ENCODE peak calls at places on chromosome 14, in nine cellular contexts. K, F, U, A, T, C, M, I and E are unnamed samples.

GRCh38 chr14:38256358-38256840 is 506 bp upstream of the CLEC14A start:
- DNase-seq in U (no peak), I (no peak), F (peak), T (no peak), K (no peak), C (no peak), M (no peak), A (no peak), E (no peak)

GRCh38 chr14:41606249-41607118 is at the start of gene LRFN5:
- DNase-seq in M (peak), U (no peak), T (no peak), C (no peak), F (peak), I (peak), A (peak), K (no peak), E (peak)

GRCh38 chr14:101843665-101844064 is 82.2 kb downstream of the PPP2R5C start:
- DNase-seq in K (peak), C (no peak), F (no peak), A (peak), U (no peak), M (no peak), I (no peak), T (peak), E (no peak)

GRCh38 chr14:89508863-89509262 is 91.8 kb upstream of the FOXN3 start:
- DNase-seq in K (no peak), C (no peak), T (no peak), M (no peak), U (no peak), F (no peak), I (no peak), A (no peak), E (no peak)

GRCh38 chr14:49923442-49923841 is 30.6 kb downstream of the ARF6 start:
- DNase-seq in U (no peak), K (no peak), A (no peak), C (no peak), I (no peak), M (no peak), T (no peak), F (no peak), E (no peak)

GRCh38 chr14:34361504-34362011 is 100.5 kb downstream of the SPTSSA start:
- DNase-seq in M (no peak), C (no peak), T (no peak), A (no peak), U (no peak), K (no peak), I (no peak), F (no peak), E (no peak)

GRCh38 chr14:56422703-56423213 is 156.8 kb upstream of the TMEM260 start:
- DNase-seq in F (peak), C (peak), I (peak), M (peak), U (no peak), A (peak), K (no peak), T (peak), E (peak)

GRCh38 chr14:28308727-28309126 is 457.9 kb upstream of the FOXG1 start:
- DNase-seq in K (no peak), C (no peak), U (no peak), T (no peak), I (no peak), M (no peak), A (no peak), F (no peak), E (no peak)

GRCh38 chr14:95774265-95775160 is 60.6 kb upstream of the TCL1A start:
- DNase-seq in M (peak), C (no peak), A (peak), F (no peak), U (peak), I (peak), T (peak), K (peak), E (peak)

GRCh38 chr14:39755269-39755878 is 323.1 kb upstream of the FBXO33 start:
- DNase-seq in A (no peak), M (no peak), U (no peak), K (no peak), C (no peak), F (no peak), T (no peak), I (no peak), E (no peak)

GRCh38 chr14:23299186-23299521 is 3.5 kb downstream of the PPP1R3E start:
- DNase-seq in K (no peak), A (no peak), U (no peak), F (no peak), C (no peak), I (no peak), T (no peak), M (no peak), E (no peak)

GRCh38 chr14:63467440-63468072 is 75.6 kb downstream of the PPP2R5E start:
- DNase-seq in T (no peak), U (no peak), I (no peak), F (no peak), A (no peak), K (no peak), M (no peak), C (no peak), E (no peak)

GRCh38 chr14:94702629-94703028 is 67.3 kb downstream of the GSC start:
- DNase-seq in U (no peak), C (no peak), I (no peak), M (no peak), K (no peak), T (no peak), A (no peak), F (no peak), E (no peak)

GRCh38 chr14:93076755-93077154 is 39.0 kb downstream of the ITPK1 start:
- DNase-seq in I (no peak), C (no peak), U (no peak), T (no peak), K (no peak), A (no peak), M (no peak), F (no peak), E (no peak)

GRCh38 chr14:100308112-100308792 is 2.0 kb upstream of the SLC25A29 start:
- DNase-seq in I (no peak), A (no peak), M (no peak), C (no peak), T (no peak), K (no peak), U (no peak), F (no peak), E (no peak)

GRCh38 chr14:91350483-91350812 is 67.2 kb downstream of the CCDC88C start:
- DNase-seq in C (no peak), F (no peak), I (no peak), A (no peak), M (no peak), U (no peak), T (peak), K (no peak), E (no peak)

GRCh38 chr14:94548999-94549985 is 11.9 kb upstream of the SERPINA4 start:
- DNase-seq in T (peak), U (peak), I (peak), A (peak), F (peak), K (peak), C (peak), M (peak), E (peak)

GRCh38 chr14:22560638-22561365 is 28.2 kb downstream of the DAD1 start:
- DNase-seq in C (no peak), I (no peak), U (no peak), A (no peak), T (no peak), F (no peak), K (no peak), M (no peak), E (no peak)

GRCh38 chr14:69713127-69713800 is 53.7 kb upstream of the SRSF5 start:
- DNase-seq in U (no peak), T (no peak), K (no peak), F (no peak), C (no peak), A (no peak), I (no peak), M (peak), E (no peak)

GRCh38 chr14:99125113-99125512 is 146.9 kb downstream of the BCL11B start:
- DNase-seq in F (no peak), M (no peak), A (no peak), I (no peak), K (no peak), C (no peak), U (no peak), T (no peak), E (no peak)

GRCh38 chr14:50038398-50039119 is 77.8 kb downstream of the VCPKMT start:
- DNase-seq in I (no peak), F (no peak), K (no peak), M (no peak), U (no peak), T (no peak), A (peak), C (peak), E (no peak)

GRCh38 chr14:93085916-93086315 is 29.8 kb downstream of the ITPK1 start:
- DNase-seq in U (peak), C (no peak), K (no peak), T (no peak), M (no peak), A (no peak), I (no peak), F (no peak), E (no peak)

GRCh38 chr14:103281496-103282231 is 52.4 kb upstream of the EIF5 start:
- DNase-seq in U (peak), A (no peak), K (no peak), T (no peak), M (peak), F (no peak), I (peak), C (no peak), E (peak)

GRCh38 chr14:69539631-69540410 is 34.9 kb downstream of the CCDC177 start:
- DNase-seq in C (peak), K (no peak), F (peak), U (no peak), T (no peak), A (no peak), M (no peak), I (no peak), E (no peak)

GRCh38 chr14:72758420-72758819 is 135.5 kb downstream of the DPF3 start:
- DNase-seq in F (no peak), A (no peak), C (no peak), M (no peak), I (no peak), T (no peak), K (no peak), U (peak), E (no peak)